ENCODE peak calls at places on chromosomes 6 and 20, in five cellular contexts. Y is GM12878, N is SK-N-SH, R is HepG2, Z is K562. I is an unnamed sample.

GRCh38 chr6:44064089-44064947 is 62.9 kb downstream of the MRPL14 start:
- DNase-seq in Z (peak), N (no peak), Y (no peak), R (peak), I (no peak)

GRCh38 chr20:55684578-55684977 is 320.7 kb downstream of the CBLN4 start:
- DNase-seq in Y (no peak), R (no peak), Z (no peak), N (no peak), I (no peak)

GRCh38 chr6:155980014-155980413 is 524.4 kb upstream of the NOX3 start:
- DNase-seq in R (no peak), Z (no peak), N (no peak), Y (no peak), I (no peak)

GRCh38 chr6:82331031-82331773 is 32.4 kb upstream of the TPBG start:
- DNase-seq in R (no peak), N (no peak), Z (peak), Y (no peak), I (peak)

GRCh38 chr6:10369896-10370295 is 45.0 kb downstream of the TFAP2A start:
- DNase-seq in R (no peak), N (no peak), Y (no peak), Z (no peak), I (no peak)

GRCh38 chr6:88165087-88165876 is 865 bp downstream of the CNR1 start:
- DNase-seq in Z (no peak), R (no peak), N (no peak), Y (no peak), I (no peak)

GRCh38 chr6:73418081-73418741 is 23.6 kb downstream of the DDX43 start:
- DNase-seq in R (no peak), Y (no peak), N (no peak), Z (peak), I (no peak)

GRCh38 chr20:40160151-40160550 is 528.9 kb downstream of the MAFB start:
- DNase-seq in Z (peak), Y (peak), R (peak), N (peak), I (peak)

GRCh38 chr6:168388641-168389633 is 52.0 kb upstream of the SMOC2 start:
- DNase-seq in Z (no peak), Y (no peak), N (no peak), R (peak), I (no peak)

GRCh38 chr6:43806041-43806757 is 36.2 kb downstream of the VEGFA start:
- DNase-seq in R (peak), N (no peak), Z (no peak), Y (no peak), I (no peak)

GRCh38 chr20:56778765-56779195 is 149.7 kb downstream of the TFAP2C start:
- DNase-seq in Y (no peak), Z (no peak), R (no peak), N (peak), I (no peak)

GRCh38 chr6:136208783-136209182 is 41.3 kb downstream of the MTFR2 start:
- DNase-seq in R (no peak), Z (no peak), N (no peak), Y (no peak), I (no peak)

GRCh38 chr6:28747631-28748157 is 176.1 kb downstream of the TRIM27 start:
- DNase-seq in Z (peak), Y (no peak), R (peak), N (no peak), I (peak)

GRCh38 chr6:23106951-23107350 is 537.6 kb downstream of the HDGFL1 start:
- DNase-seq in N (no peak), Y (no peak), Z (no peak), R (no peak), I (no peak)

GRCh38 chr6:34056301-34056700 is 89.6 kb downstream of the GRM4 start:
- DNase-seq in N (no peak), Z (peak), Y (no peak), R (no peak), I (peak)

GRCh38 chr6:30493643-30494250 is 4.4 kb downstream of the HLA-E start:
- DNase-seq in R (no peak), Y (no peak), N (no peak), Z (no peak), I (no peak)

GRCh38 chr6:54084234-54084633 is 27.0 kb upstream of the MLIP start:
- DNase-seq in R (no peak), Y (no peak), Z (no peak), N (no peak), I (no peak)

GRCh38 chr6:119224095-119224701 is 125.4 kb downstream of the MAN1A1 start:
- DNase-seq in N (no peak), R (no peak), Y (no peak), Z (no peak), I (no peak)

GRCh38 chr6:155524249-155524651 is 68.6 kb upstream of the NOX3 start:
- DNase-seq in R (no peak), Z (no peak), Y (no peak), N (no peak), I (no peak)

GRCh38 chr6:39137235-39137634 is 22.2 kb upstream of the SAYSD1 start:
- DNase-seq in R (peak), Y (no peak), N (no peak), Z (peak), I (peak)

GRCh38 chr6:153003294-153003645 is 761 bp upstream of the MTRF1L start:
- DNase-seq in Z (no peak), Y (no peak), R (peak), N (peak), I (no peak)

GRCh38 chr6:5484692-5485091 is 223.4 kb downstream of the FARS2 start:
- DNase-seq in Y (no peak), Z (no peak), R (no peak), N (no peak), I (no peak)

GRCh38 chr6:4319992-4320683 is 184.8 kb upstream of the ECI2 start:
- DNase-seq in N (no peak), Z (peak), R (no peak), Y (no peak), I (no peak)

GRCh38 chr6:45123023-45123422 is 205.1 kb upstream of the RUNX2 start:
- DNase-seq in N (no peak), Z (no peak), Y (no peak), R (no peak), I (no peak)

GRCh38 chr6:30614044-30614842 is 2.8 kb downstream of the PPP1R10 start:
- DNase-seq in R (no peak), N (no peak), Z (peak), Y (no peak), I (no peak)

GRCh38 chr20:32930701-32931100 is 72.0 kb downstream of the EFCAB8 start:
- DNase-seq in N (no peak), R (no peak), Z (no peak), Y (no peak), I (no peak)

GRCh38 chr20:49343246-49343645 is 65.4 kb upstream of the ZNFX1 start:
- DNase-seq in Y (no peak), R (no peak), N (no peak), Z (no peak), I (no peak)

GRCh38 chr6:93896081-93896480 is 476.7 kb upstream of the EPHA7 start:
- DNase-seq in Y (no peak), N (no peak), R (no peak), Z (no peak), I (no peak)

GRCh38 chr20:44357555-44358130 is 2.1 kb downstream of the HNF4A start:
- DNase-seq in Z (no peak), N (no peak), Y (no peak), R (no peak), I (no peak)

GRCh38 chr6:129331450-129332138 is 378.4 kb downstream of the ARHGAP18 start:
- DNase-seq in Z (no peak), Y (no peak), N (no peak), R (no peak), I (no peak)

DNA sequence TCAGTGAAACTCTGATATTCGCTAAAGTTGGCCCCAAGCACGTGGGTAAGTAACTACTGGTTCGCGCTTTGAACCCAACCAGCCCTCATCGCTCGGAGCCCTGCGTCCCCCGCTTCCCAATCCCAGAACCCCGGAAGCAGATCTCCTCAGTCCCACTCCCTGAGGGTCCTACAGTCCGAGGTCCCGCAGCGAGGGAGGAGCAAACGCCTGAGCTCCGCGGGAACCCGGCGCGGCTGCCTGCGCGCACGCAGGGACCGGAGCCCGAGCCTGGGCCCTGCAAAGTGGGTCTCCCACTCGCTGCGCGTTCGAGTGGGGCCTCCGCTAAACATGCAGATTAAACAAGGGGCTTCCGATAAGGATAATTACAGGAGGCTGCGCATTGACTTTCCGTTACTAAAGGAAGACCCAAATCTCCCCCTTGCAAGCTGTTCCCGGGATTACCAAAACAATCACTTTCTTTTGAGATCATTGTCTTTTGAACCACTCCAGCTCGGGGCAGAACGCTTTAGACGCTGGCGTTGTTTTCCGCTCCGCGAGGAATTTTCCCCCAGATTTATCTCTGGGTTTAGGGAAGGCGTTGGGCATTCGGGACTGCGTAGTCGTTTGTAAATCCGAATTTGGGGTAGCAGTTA is 1.3 kb upstream of the VSX1 start:
- DNase-seq in N (peak), Y (no peak), R (no peak), Z (no peak), I (no peak)
- TF ChIP-seq FOXM1 in N (no peak), Y (no peak), R (no peak), Z (no peak), I (no peak)

GRCh38 chr20:64188682-64189529 is 24.7 kb downstream of the MYT1 start:
- DNase-seq in Y (no peak), Z (no peak), N (peak), R (peak), I (no peak)
- TF ChIP-seq FOXM1 in Y (no peak), Z (no peak), N (no peak), R (no peak), I (no peak)

GRCh38 chr6:112253505-112253841 is 894 bp downstream of the LAMA4 start:
- DNase-seq in Z (no peak), N (peak), Y (no peak), R (no peak), I (peak)
- TF ChIP-seq FOXM1 in Z (no peak), N (no peak), Y (no peak), R (no peak), I (no peak)

DNA sequence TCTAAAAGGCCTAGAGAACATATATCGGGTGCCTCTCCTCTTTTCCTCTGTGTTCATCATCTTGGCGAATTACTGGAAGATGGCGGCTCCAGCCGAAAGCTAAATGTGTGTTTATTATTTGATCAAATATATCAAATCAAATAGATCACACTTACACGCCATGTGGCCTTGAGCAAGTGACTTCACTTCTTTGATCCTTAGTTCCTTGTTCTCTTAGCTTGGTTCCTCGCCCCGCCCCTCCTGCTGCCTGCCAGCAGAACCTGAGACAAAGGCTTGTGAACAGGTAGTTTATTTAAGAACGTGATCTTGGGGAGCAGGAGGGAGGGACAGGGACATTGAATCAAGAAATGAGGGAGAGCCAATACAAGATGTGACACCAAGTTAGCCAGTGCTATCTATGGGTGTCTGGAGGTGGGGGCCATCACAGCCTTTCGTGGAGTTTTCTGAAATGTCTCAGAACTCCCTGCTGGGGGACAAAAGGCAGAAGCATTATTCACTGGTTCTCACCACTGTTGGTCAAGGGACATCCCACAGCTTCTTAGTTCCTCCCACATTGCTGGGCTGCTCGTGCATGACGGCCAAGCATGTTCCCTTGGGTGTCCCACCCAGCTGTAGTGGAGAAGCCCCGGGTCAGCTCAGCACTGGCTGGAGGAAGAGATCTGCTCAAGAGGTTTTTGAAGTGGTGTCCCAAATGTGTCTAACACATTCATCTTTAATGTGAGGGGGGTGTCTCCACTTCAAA is 44.9 kb upstream of the RNF24 start:
- DNase-seq in N (no peak), Z (no peak), R (no peak), Y (peak), I (no peak)
- TF ChIP-seq FOXM1 in N (no peak), Z (no peak), R (no peak), Y (no peak), I (no peak)

GRCh38 chr6:1524040-1524480 is 85.7 kb upstream of the FOXC1 start:
- DNase-seq in N (peak), R (no peak), Z (peak), Y (no peak), I (peak)
- TF ChIP-seq FOXM1 in N (no peak), R (no peak), Z (no peak), Y (no peak), I (no peak)

GRCh38 chr6:69866351-69867074 is at the start of gene COL19A1:
- DNase-seq in Y (peak), R (no peak), Z (peak), N (peak), I (peak)
- TF ChIP-seq FOXM1 in Y (no peak), R (no peak), Z (no peak), N (no peak), I (no peak)

GRCh38 chr6:113857565-113858066 is 471 bp downstream of the MARCKS start:
- DNase-seq in R (no peak), Z (no peak), N (peak), Y (no peak), I (peak)

GRCh38 chr6:113858605-113859348 is 1.6 kb downstream of the MARCKS start:
- DNase-seq in Y (peak), R (peak), N (peak), Z (peak), I (peak)

GRCh38 chr6:113859349-113860164 is 2.4 kb downstream of the MARCKS start:
- DNase-seq in Z (no peak), N (peak), Y (no peak), R (no peak), I (peak)

GRCh38 chr6:113856571-113857564 is at the start of gene MARCKS:
- DNase-seq in Z (peak), N (peak), R (peak), Y (no peak), I (peak)

DNA sequence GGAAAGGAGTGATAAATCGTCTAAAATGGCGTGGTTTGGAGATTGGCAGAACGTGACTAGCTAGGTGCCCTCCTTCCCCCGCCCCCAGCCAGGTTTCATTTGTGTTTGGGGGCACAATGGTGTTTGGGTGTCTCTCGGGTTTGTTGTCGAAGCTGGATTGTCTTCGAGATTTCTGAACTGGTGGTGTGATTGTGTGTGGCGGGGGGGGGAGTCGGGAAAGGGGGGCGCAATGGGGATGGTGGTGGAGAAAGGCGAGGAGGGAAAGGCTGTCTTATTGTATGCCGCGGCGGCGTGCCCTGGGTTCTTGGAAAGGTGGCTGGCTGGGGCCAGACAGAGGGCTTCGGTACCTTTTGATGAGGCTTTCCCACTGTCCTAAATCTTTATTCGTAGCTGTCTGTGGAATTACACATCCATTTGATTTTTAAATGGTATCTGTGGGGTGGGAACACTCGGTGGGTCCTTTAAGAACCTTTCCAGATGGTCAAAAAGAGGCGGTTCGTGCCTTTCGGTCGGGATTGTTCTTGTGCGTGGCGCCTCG is 991 bp downstream of the MARCKS start:
- DNase-seq in R (no peak), N (peak), Z (no peak), Y (no peak), I (peak)
- TF ChIP-seq FOXM1 in R (no peak), N (no peak), Z (no peak), Y (no peak), I (no peak)

GRCh38 chr6:71420693-71421328 is 132.2 kb downstream of the OGFRL1 start:
- DNase-seq in Y (no peak), Z (no peak), N (peak), R (no peak), I (peak)
- TF ChIP-seq FOXM1 in Y (no peak), Z (no peak), N (no peak), R (no peak), I (no peak)

GRCh38 chr20:21394120-21394519 is 3.2 kb downstream of the NKX2-4 start:
- DNase-seq in R (no peak), N (no peak), Y (no peak), Z (no peak), I (no peak)

GRCh38 chr20:21389368-21389767 is 8.0 kb downstream of the NKX2-4 start:
- DNase-seq in Y (no peak), R (no peak), Z (no peak), N (no peak), I (no peak)

GRCh38 chr20:21393142-21393541 is 4.2 kb downstream of the NKX2-4 start:
- DNase-seq in N (no peak), Y (no peak), R (no peak), Z (no peak), I (no peak)

GRCh38 chr20:21390768-21391167 is 6.6 kb downstream of the NKX2-4 start:
- DNase-seq in N (no peak), Y (no peak), Z (no peak), R (no peak), I (no peak)

DNA sequence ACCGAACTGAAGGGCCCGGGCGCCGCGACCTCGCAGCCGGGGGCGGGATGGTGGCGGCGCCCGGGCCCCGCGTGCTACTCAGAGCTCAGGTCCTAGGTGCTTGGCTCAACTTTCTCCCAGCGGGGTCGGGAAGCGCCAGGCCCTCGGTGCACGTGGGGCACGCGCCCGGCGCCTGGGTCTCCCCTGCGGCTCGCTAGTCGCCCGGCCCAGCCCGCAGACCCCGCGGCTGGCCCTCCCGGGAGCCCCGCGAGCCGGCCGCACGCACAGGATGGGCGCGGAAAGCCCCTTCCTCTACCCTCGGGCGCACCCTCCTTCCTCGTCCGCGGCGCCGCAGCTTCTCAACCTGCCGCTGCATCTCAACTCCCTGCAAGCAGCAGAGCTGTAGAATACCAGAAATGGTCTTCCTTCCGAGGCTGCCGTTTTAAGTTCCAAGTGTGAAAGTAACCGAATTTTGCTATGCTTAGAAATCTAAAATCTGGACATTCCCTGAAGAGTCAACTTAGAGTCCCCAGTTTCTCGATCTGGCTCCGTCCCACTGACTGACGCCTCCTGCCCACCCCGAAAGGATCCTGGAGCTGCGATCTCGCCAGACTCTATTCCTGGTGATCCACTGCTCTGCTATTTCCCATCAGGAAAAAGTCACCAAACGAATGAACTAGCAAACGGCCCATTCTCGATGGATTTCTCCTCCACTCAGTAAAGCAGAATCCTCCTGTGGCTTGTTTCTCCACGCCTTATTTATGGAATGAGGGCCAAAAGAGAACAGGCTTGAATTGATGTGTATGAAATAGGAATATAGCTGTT is 5.6 kb downstream of the NKX2-4 start:
- DNase-seq in Z (no peak), N (peak), R (no peak), Y (no peak), I (no peak)
- TF ChIP-seq FOXM1 in Z (no peak), N (no peak), R (no peak), Y (no peak), I (no peak)